ENCODE peak calls at places on chromosomes 12 and 14, in ten cellular contexts. B is activated B cell treated with CpG ODN at 0.5 μM for 24 hours, J is neural progenitor cell, D is epithelial cell of esophagus, A is B cell, S is OCI-LY7, G is AG09319, I is GM12865, P is psoas muscle, U is RWPE2. F is an unnamed sample.

GRCh38 chr12:104687823-104688573 is 231.2 kb downstream of the CHST11 start:
- DNase-seq in B (no peak), J (no peak), D (no peak), A (no peak), S (no peak), G (no peak), I (no peak), P (no peak), U (no peak), F (peak; percentile 67)

GRCh38 chr14:61474021-61474420 is 152.6 kb downstream of the PRKCH start:
- DNase-seq in B (no peak), J (no peak), D (no peak), A (no peak), S (no peak), G (no peak), I (no peak), P (no peak), U (no peak), F (no peak)

GRCh38 chr14:51398898-51399297 is 158.9 kb downstream of the TMX1 start:
- DNase-seq in B (no peak), J (no peak), D (peak; percentile 100), A (no peak), S (no peak), G (no peak), I (no peak), P (peak; percentile 29), U (peak; percentile 95), F (no peak)

GRCh38 chr12:32533971-32534590 is 134.7 kb downstream of the FGD4 start:
- DNase-seq in B (no peak), J (peak; percentile 24), D (peak; percentile 77), A (peak; percentile 75), S (peak; percentile 85), G (peak; percentile 86), I (peak; percentile 38), P (peak; percentile 60), U (peak; percentile 60), F (no peak)

GRCh38 chr14:50714452-50715073 is 46.5 kb upstream of the SAV1 start:
- DNase-seq in B (no peak), J (peak; percentile 31), D (peak; percentile 62), A (no peak), S (peak; percentile 52), G (no peak), I (peak; percentile 63), P (no peak), U (no peak), F (no peak)

GRCh38 chr14:21654215-21654614 is 580 bp downstream of the OR4E2 start:
- DNase-seq in B (no peak), J (no peak), D (no peak), A (no peak), S (no peak), G (no peak), I (no peak), P (no peak), U (no peak), F (no peak)

GRCh38 chr12:123571343-123571813 is 13.0 kb upstream of the TMED2 start:
- DNase-seq in B (no peak), J (peak; percentile 34), D (peak; percentile 90), A (no peak), S (no peak), G (peak; percentile 39), I (no peak), P (peak; percentile 62), U (no peak), F (no peak)

GRCh38 chr12:42589465-42590323 is at the start of gene PRICKLE1:
- DNase-seq in B (peak; percentile 67), J (peak; percentile 81), D (peak; percentile 72), A (no peak), S (peak; percentile 46), G (no peak), I (peak; percentile 43), P (peak; percentile 59), U (no peak), F (no peak)

GRCh38 chr14:88935083-88935482 is 110.6 kb downstream of the TTC8 start:
- DNase-seq in B (no peak), J (no peak), D (peak; percentile 10), A (no peak), S (no peak), G (no peak), I (no peak), P (no peak), U (no peak), F (no peak)

GRCh38 chr14:88934231-88934898 is 109.9 kb downstream of the TTC8 start:
- DNase-seq in B (no peak), J (no peak), D (no peak), A (no peak), S (no peak), G (no peak), I (no peak), P (no peak), U (no peak), F (no peak)

GRCh38 chr14:88933203-88933602 is 108.8 kb downstream of the TTC8 start:
- DNase-seq in B (no peak), J (no peak), D (no peak), A (no peak), S (no peak), G (peak; percentile 8), I (no peak), P (no peak), U (no peak), F (no peak)

DNA sequence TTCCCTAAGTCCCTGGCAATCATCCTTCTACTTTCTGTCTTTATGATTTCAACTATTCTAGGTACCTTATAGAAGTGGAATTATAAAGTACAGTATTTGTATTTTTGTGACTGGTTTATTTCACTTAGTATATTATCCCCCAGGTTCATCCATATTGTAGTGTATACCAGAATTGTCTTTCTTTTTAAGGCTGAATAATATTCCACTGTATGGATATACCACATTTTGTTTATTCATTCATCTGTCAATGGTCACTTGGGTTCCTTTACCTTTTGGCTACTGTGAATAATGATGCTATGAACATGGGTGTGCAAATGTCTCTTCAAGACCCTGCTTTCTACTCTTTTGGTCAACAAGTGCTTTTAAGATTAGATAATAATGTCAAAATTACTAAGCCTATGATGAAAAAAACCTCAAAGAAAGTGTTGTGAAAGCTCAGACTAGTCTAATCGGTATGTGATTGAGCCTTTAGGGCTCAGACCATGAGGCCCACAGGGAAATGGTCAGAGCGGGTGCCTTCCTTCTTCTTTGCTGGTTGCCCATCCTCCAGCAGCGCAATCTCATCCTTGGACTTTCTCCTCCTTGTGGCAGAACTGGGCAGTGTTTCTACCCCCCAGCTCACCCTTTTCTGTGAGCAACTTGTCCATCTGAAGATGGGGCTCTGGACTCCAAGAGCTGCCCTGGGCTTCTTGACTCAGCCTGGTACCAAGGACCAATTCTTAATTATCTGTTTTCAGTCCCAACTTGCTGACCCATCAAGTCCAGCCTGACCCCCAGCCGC is 105.4 kb downstream of the TTC8 start:
- DNase-seq in B (no peak), J (no peak), D (no peak), A (no peak), S (no peak), G (no peak), I (peak; percentile 11), P (no peak), U (no peak), F (no peak)
- TF ChIP-seq CTCF in B (no peak), J (peak; percentile 15), D (no peak), A (no peak), S (no peak), G (no peak), I (peak; percentile 26), P (no peak), U (peak; percentile 10), F (no peak)

GRCh38 chr14:55138091-55138490 is 9.0 kb downstream of the LGALS3 start:
- DNase-seq in B (no peak), J (peak; percentile 26), D (no peak), A (no peak), S (peak; percentile 12), G (no peak), I (peak; percentile 22), P (no peak), U (no peak), F (no peak)
- TF ChIP-seq CTCF in B (no peak), J (peak; percentile 49), D (peak; percentile 22), A (no peak), S (peak; percentile 61), G (peak; percentile 8), I (no peak), P (no peak), U (peak; percentile 20), F (no peak)

GRCh38 chr12:102172436-102172835 is 25.2 kb downstream of the PMCH start:
- DNase-seq in B (no peak), J (no peak), D (no peak), A (no peak), S (no peak), G (peak; percentile 37), I (no peak), P (no peak), U (no peak), F (no peak)

GRCh38 chr12:102174117-102174516 is 23.5 kb downstream of the PMCH start:
- DNase-seq in B (no peak), J (no peak), D (no peak), A (no peak), S (no peak), G (no peak), I (no peak), P (no peak), U (no peak), F (no peak)

GRCh38 chr12:102171951-102172350 is 25.7 kb downstream of the PMCH start:
- DNase-seq in B (no peak), J (no peak), D (peak; percentile 17), A (no peak), S (no peak), G (no peak), I (no peak), P (no peak), U (no peak), F (no peak)

GRCh38 chr12:102167821-102168605 is 29.6 kb downstream of the PMCH start:
- DNase-seq in B (no peak), J (no peak), D (no peak), A (no peak), S (no peak), G (no peak), I (peak; percentile 28), P (no peak), U (no peak), F (no peak)

DNA sequence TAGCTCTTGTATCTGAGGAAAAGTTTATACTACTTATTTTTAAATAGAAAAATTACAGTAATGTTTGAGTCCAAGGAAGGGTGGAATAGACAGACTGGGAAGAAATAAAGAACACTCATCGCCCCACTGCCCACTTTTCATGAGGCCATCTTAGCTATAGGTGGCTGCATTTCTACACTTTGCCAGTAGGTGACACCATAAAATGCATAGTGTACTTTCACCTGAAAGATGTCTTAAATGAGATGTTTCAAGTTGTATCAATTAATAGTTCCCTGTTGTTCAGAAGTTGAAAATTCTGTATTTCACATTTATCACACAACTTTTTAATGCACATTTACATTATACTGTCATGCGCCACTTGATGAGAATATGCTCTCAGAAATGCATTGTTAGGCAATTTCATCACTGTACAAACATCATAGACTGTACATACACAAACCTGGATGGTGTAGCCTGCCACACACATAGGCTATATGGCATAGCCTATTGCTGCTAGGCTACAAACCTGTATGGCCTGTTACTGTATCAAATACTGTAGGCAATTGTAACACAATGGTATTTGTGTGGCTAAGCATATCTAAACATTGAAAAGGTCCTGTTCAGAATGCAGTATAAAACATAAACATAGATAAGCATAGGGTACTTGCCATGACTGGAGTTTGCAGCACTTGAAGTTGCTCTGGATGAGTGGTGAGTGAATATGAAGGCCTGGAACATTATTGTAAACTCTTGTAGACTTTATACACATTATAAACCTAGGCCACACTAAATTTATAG is 27.5 kb downstream of the PMCH start:
- DNase-seq in B (no peak), J (peak; percentile 49), D (peak; percentile 54), A (no peak), S (peak; percentile 24), G (no peak), I (peak; percentile 59), P (no peak), U (no peak), F (no peak)
- TF ChIP-seq CTCF in B (no peak), J (peak; percentile 70), D (peak; percentile 73), A (peak; percentile 75), S (peak; percentile 83), G (peak; percentile 50), I (peak; percentile 68), P (peak; percentile 85), U (peak; percentile 74), F (peak; percentile 62)

DNA sequence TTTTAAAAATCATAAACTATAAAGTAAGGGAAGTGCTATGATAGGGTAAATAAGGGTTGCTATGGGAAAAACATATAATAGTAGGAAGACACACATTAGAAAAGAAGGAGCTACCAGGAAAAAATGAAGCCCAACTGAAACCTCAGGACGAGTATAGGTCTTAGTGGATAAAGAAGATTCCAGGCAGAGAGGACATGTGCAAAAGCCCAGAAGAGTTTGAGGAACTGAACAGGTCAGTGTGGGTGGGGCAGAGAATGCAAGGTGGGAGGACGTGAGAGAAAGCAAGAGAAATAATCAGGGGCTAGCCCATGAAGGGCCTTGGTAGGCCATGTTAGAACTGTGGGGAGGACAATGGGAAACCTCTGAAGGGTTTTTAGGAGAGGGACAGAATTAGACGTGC is 109.5 kb downstream of the DENND5B start:
- DNase-seq in B (no peak), J (no peak), D (no peak), A (no peak), S (no peak), G (no peak), I (no peak), P (no peak), U (no peak), F (no peak)
- TF ChIP-seq CTCF in B (no peak), J (no peak), D (no peak), A (no peak), S (no peak), G (no peak), I (no peak), P (no peak), U (no peak), F (no peak)